ENCODE peak calls at places on chromosomes 12 and 14, in nine cellular contexts. One of them, this sample, is unnamed. For H3K4me1, the result is how much of the 10 kb centered on the place peaks cover.

GRCh38 chr12:51270067-51270846 is at the start of gene SMAGP:
- DNase-seq in A549: peak
- DNase-seq in body of pancreas: peak
- DNase-seq in Peyer's patch: peak
- DNase-seq in endothelial cell of umbilical vein: peak
- DNase-seq in ovary: peak
- DNase-seq in sigmoid colon: peak
- DNase-seq in adrenal gland: peak
- DNase-seq in uterus: peak
- DNase-seq in this sample: peak

GRCh38 chr12:132746621-132747020 is 15.0 kb downstream of the ANKLE2 start:
- DNase-seq in A549: no peak
- DNase-seq in body of pancreas: no peak
- DNase-seq in Peyer's patch: no peak
- DNase-seq in endothelial cell of umbilical vein: no peak
- DNase-seq in ovary: no peak
- DNase-seq in sigmoid colon: no peak
- DNase-seq in adrenal gland: no peak
- DNase-seq in uterus: no peak
- DNase-seq in this sample: no peak

GRCh38 chr12:6373022-6373787 is 2.2 kb downstream of the SCNN1A start:
- DNase-seq in A549: no peak
- DNase-seq in body of pancreas: no peak
- DNase-seq in Peyer's patch: peak
- DNase-seq in endothelial cell of umbilical vein: no peak
- DNase-seq in ovary: no peak
- DNase-seq in sigmoid colon: peak
- DNase-seq in adrenal gland: peak
- DNase-seq in uterus: no peak
- DNase-seq in this sample: peak

GRCh38 chr14:26835949-26836570 is 238.2 kb upstream of the NOVA1 start:
- DNase-seq in A549: no peak
- DNase-seq in body of pancreas: no peak
- DNase-seq in Peyer's patch: no peak
- DNase-seq in endothelial cell of umbilical vein: peak
- DNase-seq in ovary: no peak
- DNase-seq in sigmoid colon: no peak
- DNase-seq in adrenal gland: no peak
- DNase-seq in uterus: no peak
- DNase-seq in this sample: no peak

GRCh38 chr14:102903889-102904512 is 18.5 kb upstream of the AMN start:
- DNase-seq in A549: no peak
- DNase-seq in body of pancreas: no peak
- DNase-seq in Peyer's patch: no peak
- DNase-seq in endothelial cell of umbilical vein: no peak
- DNase-seq in ovary: no peak
- DNase-seq in sigmoid colon: no peak
- DNase-seq in adrenal gland: no peak
- DNase-seq in uterus: no peak
- DNase-seq in this sample: no peak

GRCh38 chr12:52296572-52297215 is 5.4 kb upstream of the KRT81 start:
- DNase-seq in A549: no peak
- DNase-seq in body of pancreas: no peak
- DNase-seq in Peyer's patch: no peak
- DNase-seq in endothelial cell of umbilical vein: no peak
- DNase-seq in ovary: no peak
- DNase-seq in sigmoid colon: peak
- DNase-seq in adrenal gland: no peak
- DNase-seq in uterus: no peak
- DNase-seq in this sample: peak

GRCh38 chr12:54704187-54704586 is 56.0 kb upstream of the DCD start:
- DNase-seq in A549: no peak
- DNase-seq in body of pancreas: no peak
- DNase-seq in Peyer's patch: no peak
- DNase-seq in endothelial cell of umbilical vein: no peak
- DNase-seq in ovary: no peak
- DNase-seq in sigmoid colon: no peak
- DNase-seq in adrenal gland: no peak
- DNase-seq in uterus: no peak
- DNase-seq in this sample: no peak

GRCh38 chr12:4742421-4742970 is 22.3 kb downstream of the GALNT8 start:
- DNase-seq in A549: no peak
- DNase-seq in body of pancreas: no peak
- DNase-seq in Peyer's patch: no peak
- DNase-seq in endothelial cell of umbilical vein: no peak
- DNase-seq in ovary: no peak
- DNase-seq in sigmoid colon: no peak
- DNase-seq in adrenal gland: no peak
- DNase-seq in uterus: no peak
- DNase-seq in this sample: no peak

DNA sequence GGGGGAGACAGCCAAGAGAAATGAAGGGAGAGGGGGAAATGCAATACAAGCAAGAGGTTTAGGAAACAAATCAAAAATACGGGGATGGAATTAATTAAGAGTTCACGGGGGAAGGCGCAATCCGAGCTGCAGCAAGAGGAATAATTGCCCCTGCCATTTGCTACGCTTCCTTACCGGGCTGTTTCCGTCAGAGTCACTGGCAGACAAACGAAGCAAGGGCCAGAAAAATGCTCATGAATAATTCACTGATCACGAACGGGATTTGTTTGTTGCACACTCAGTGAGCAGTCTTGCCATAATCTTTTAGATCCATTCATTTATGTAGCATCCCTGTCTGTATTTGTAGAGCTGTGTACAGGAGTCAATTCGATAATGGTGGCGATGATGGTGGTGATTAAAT is 39.0 kb downstream of the PLXNC1 start:
- DNase-seq in A549: no peak
- DNase-seq in body of pancreas: no peak
- DNase-seq in Peyer's patch: no peak
- DNase-seq in endothelial cell of umbilical vein: no peak
- DNase-seq in ovary: no peak
- DNase-seq in sigmoid colon: no peak
- DNase-seq in adrenal gland: no peak
- DNase-seq in uterus: no peak
- DNase-seq in this sample: no peak
- H3K4me3 ChIP-seq in A549: no peak
- H3K4me3 ChIP-seq in body of pancreas: no peak
- H3K4me3 ChIP-seq in Peyer's patch: no peak
- H3K4me3 ChIP-seq in endothelial cell of umbilical vein: no peak
- H3K4me3 ChIP-seq in ovary: no peak
- H3K4me3 ChIP-seq in sigmoid colon: no peak
- H3K4me3 ChIP-seq in adrenal gland: no peak
- H3K4me3 ChIP-seq in uterus: peak
- H3K4me3 ChIP-seq in this sample: no peak

GRCh38 chr14:50040905-50041465 is 75.4 kb downstream of the VCPKMT start:
- DNase-seq in A549: no peak
- DNase-seq in body of pancreas: no peak
- DNase-seq in Peyer's patch: no peak
- DNase-seq in endothelial cell of umbilical vein: no peak
- DNase-seq in ovary: no peak
- DNase-seq in sigmoid colon: no peak
- DNase-seq in adrenal gland: no peak
- DNase-seq in uterus: no peak
- DNase-seq in this sample: no peak

GRCh38 chr14:50041980-50042379 is 74.4 kb downstream of the VCPKMT start:
- DNase-seq in A549: no peak
- DNase-seq in body of pancreas: no peak
- DNase-seq in Peyer's patch: no peak
- DNase-seq in endothelial cell of umbilical vein: no peak
- DNase-seq in ovary: no peak
- DNase-seq in sigmoid colon: no peak
- DNase-seq in adrenal gland: no peak
- DNase-seq in uterus: no peak
- DNase-seq in this sample: no peak

GRCh38 chr14:50039734-50040400 is 76.5 kb downstream of the VCPKMT start:
- DNase-seq in A549: peak
- DNase-seq in body of pancreas: no peak
- DNase-seq in Peyer's patch: no peak
- DNase-seq in endothelial cell of umbilical vein: no peak
- DNase-seq in ovary: no peak
- DNase-seq in sigmoid colon: no peak
- DNase-seq in adrenal gland: peak
- DNase-seq in uterus: no peak
- DNase-seq in this sample: no peak

GRCh38 chr14:50039120-50039517 is 77.3 kb downstream of the VCPKMT start:
- DNase-seq in A549: no peak
- DNase-seq in body of pancreas: no peak
- DNase-seq in Peyer's patch: no peak
- DNase-seq in endothelial cell of umbilical vein: no peak
- DNase-seq in ovary: no peak
- DNase-seq in sigmoid colon: no peak
- DNase-seq in adrenal gland: no peak
- DNase-seq in uterus: no peak
- DNase-seq in this sample: no peak

DNA sequence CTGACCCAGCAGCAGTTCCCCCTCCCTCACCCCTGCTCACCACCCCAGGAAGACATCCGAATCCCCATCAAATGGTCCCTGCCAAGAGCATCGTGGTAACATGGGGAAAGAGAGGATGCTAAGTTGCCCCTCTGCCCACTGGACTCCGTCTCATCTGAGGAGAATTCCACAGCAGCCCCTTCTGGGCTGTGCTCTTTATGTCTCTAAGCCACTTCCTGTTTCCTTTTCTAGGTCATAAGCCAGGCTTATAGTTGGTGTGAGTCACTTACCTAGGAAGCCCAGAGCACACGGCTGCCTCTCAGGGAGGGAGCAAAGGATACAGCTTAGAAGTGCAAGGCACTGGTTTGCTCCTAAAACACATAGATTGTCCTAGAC is 76.0 kb downstream of the VCPKMT start:
- DNase-seq in A549: peak
- DNase-seq in body of pancreas: no peak
- DNase-seq in Peyer's patch: no peak
- DNase-seq in endothelial cell of umbilical vein: peak
- DNase-seq in ovary: no peak
- DNase-seq in sigmoid colon: no peak
- DNase-seq in adrenal gland: no peak
- DNase-seq in uterus: no peak
- DNase-seq in this sample: peak
- TF ChIP-seq POLR2A in A549: no peak
- TF ChIP-seq POLR2A in body of pancreas: no peak
- TF ChIP-seq POLR2A in Peyer's patch: peak
- TF ChIP-seq POLR2A in endothelial cell of umbilical vein: no peak
- TF ChIP-seq POLR2A in ovary: no peak
- TF ChIP-seq POLR2A in sigmoid colon: no peak
- TF ChIP-seq POLR2A in adrenal gland: no peak
- TF ChIP-seq POLR2A in uterus: no peak
- TF ChIP-seq POLR2A in this sample: no peak

GRCh38 chr12:122030427-122030825 is 8.7 kb downstream of the BCL7A start:
- DNase-seq in A549: no peak
- DNase-seq in body of pancreas: no peak
- DNase-seq in Peyer's patch: no peak
- DNase-seq in endothelial cell of umbilical vein: no peak
- DNase-seq in ovary: no peak
- DNase-seq in sigmoid colon: no peak
- DNase-seq in adrenal gland: no peak
- DNase-seq in uterus: no peak
- DNase-seq in this sample: no peak

GRCh38 chr12:122029620-122030426 is 8.1 kb downstream of the BCL7A start:
- DNase-seq in A549: no peak
- DNase-seq in body of pancreas: peak
- DNase-seq in Peyer's patch: no peak
- DNase-seq in endothelial cell of umbilical vein: no peak
- DNase-seq in ovary: no peak
- DNase-seq in sigmoid colon: no peak
- DNase-seq in adrenal gland: peak
- DNase-seq in uterus: no peak
- DNase-seq in this sample: no peak

GRCh38 chr12:122028165-122028591 is 6.5 kb downstream of the BCL7A start:
- DNase-seq in A549: no peak
- DNase-seq in body of pancreas: no peak
- DNase-seq in Peyer's patch: no peak
- DNase-seq in endothelial cell of umbilical vein: no peak
- DNase-seq in ovary: no peak
- DNase-seq in sigmoid colon: no peak
- DNase-seq in adrenal gland: peak
- DNase-seq in uterus: no peak
- DNase-seq in this sample: no peak

GRCh38 chr12:122026706-122027328 is 5.1 kb downstream of the BCL7A start:
- DNase-seq in A549: no peak
- DNase-seq in body of pancreas: no peak
- DNase-seq in Peyer's patch: no peak
- DNase-seq in endothelial cell of umbilical vein: no peak
- DNase-seq in ovary: no peak
- DNase-seq in sigmoid colon: no peak
- DNase-seq in adrenal gland: no peak
- DNase-seq in uterus: no peak
- DNase-seq in this sample: no peak

DNA sequence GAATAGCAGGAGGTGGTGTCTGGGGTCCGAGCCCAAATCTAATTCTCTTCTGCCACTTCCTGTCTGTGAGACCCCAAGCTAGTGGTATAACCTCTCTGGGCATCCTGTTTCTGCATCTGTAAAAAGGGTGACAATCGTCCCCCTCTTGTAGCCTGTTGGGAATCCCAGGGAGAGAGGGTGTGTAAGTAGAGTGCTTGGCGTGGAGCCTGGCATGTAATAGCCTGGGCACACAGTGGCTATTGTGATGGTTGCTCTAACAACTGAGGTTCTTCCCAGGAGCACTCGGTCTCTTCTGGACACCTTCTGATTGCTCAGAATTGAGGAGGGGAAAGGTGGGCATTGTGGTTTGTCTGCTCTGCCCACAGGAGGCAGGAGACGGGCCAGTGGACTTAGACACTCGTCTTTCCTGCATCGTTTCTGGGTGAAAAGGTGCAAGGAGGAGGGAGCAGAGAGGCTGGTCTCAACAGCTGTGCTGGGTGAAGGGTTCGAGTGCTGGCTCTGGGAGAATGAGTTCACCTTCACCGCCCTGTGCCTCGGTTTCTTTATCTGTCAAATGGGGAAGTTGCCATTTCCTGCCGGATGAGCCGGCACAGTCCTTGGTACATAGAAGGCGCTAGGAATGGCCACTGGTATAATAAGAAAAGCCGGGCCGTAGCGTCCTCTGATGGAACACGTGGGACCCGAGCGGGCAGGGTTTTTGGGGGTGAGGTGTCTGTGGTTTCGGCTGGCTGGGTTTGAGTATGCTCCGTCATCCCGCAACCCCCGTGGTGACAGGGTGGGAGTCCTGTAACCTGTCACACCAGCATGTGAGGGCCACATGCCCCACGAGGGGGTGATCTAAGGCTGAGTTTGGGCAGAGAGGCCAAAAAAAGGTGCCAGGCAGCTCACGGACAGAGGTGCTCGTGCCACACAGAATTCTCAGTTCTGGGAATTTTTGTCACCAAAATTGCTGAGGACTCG is 7.2 kb downstream of the BCL7A start:
- DNase-seq in A549: no peak
- DNase-seq in body of pancreas: no peak
- DNase-seq in Peyer's patch: no peak
- DNase-seq in endothelial cell of umbilical vein: no peak
- DNase-seq in ovary: no peak
- DNase-seq in sigmoid colon: no peak
- DNase-seq in adrenal gland: peak
- DNase-seq in uterus: no peak
- DNase-seq in this sample: no peak
- H3K4me1 ChIP-seq in A549: under half
- H3K4me1 ChIP-seq in body of pancreas: half or more
- H3K4me1 ChIP-seq in Peyer's patch: under half
- H3K4me1 ChIP-seq in endothelial cell of umbilical vein: under half
- H3K4me1 ChIP-seq in ovary: under half
- H3K4me1 ChIP-seq in sigmoid colon: under half
- H3K4me1 ChIP-seq in adrenal gland: under half
- H3K4me1 ChIP-seq in uterus: under half
- H3K4me1 ChIP-seq in this sample: under half

GRCh38 chr12:65121956-65122469 is 908 bp upstream of the WIF1 start:
- DNase-seq in A549: no peak
- DNase-seq in body of pancreas: no peak
- DNase-seq in Peyer's patch: no peak
- DNase-seq in endothelial cell of umbilical vein: no peak
- DNase-seq in ovary: no peak
- DNase-seq in sigmoid colon: no peak
- DNase-seq in adrenal gland: no peak
- DNase-seq in uterus: no peak
- DNase-seq in this sample: no peak
- H3K4me3 ChIP-seq in A549: no peak
- H3K4me3 ChIP-seq in body of pancreas: no peak
- H3K4me3 ChIP-seq in Peyer's patch: no peak
- H3K4me3 ChIP-seq in endothelial cell of umbilical vein: no peak
- H3K4me3 ChIP-seq in ovary: no peak
- H3K4me3 ChIP-seq in sigmoid colon: no peak
- H3K4me3 ChIP-seq in adrenal gland: no peak
- H3K4me3 ChIP-seq in uterus: no peak
- H3K4me3 ChIP-seq in this sample: no peak

This sample was measured in stomach.